ENCODE peak calls at places on chromosomes 5 and 9, in six cellular contexts. U, W, R, N, S and Z are unnamed samples.

GRCh38 chr9:88092699-88093359 is 45.4 kb downstream of the SPATA31C2 start:
- DNase-seq in U (peak; percentile 72), W (no peak), R (no peak), N (no peak), S (peak; percentile 87), Z (no peak)

GRCh38 chr5:149851211-149851610 is 93.4 kb downstream of the PDE6A start:
- DNase-seq in U (no peak), W (no peak), R (no peak), N (no peak), S (no peak), Z (no peak)

GRCh38 chr5:39079147-39079546 is 4.9 kb upstream of the RICTOR start:
- DNase-seq in U (no peak), W (no peak), R (no peak), N (no peak), S (no peak), Z (no peak)

GRCh38 chr9:129834489-129835127 is 467 bp downstream of the C9orf78 start:
- DNase-seq in U (no peak), W (no peak), R (no peak), N (no peak), S (no peak), Z (no peak)

GRCh38 chr5:92559743-92560142 is 1021.3 kb downstream of the NR2F1-AS1 start:
- DNase-seq in U (no peak), W (no peak), R (no peak), N (no peak), S (no peak), Z (no peak)

GRCh38 chr9:87640385-87640795 is 85.5 kb upstream of the CTSL start:
- DNase-seq in U (no peak), W (peak; percentile 47), R (no peak), N (peak; percentile 75), S (peak; percentile 86), Z (no peak)

GRCh38 chr9:33498387-33498786 is 24.7 kb upstream of the NOL6 start:
- DNase-seq in U (no peak), W (peak; percentile 31), R (no peak), N (no peak), S (no peak), Z (no peak)

GRCh38 chr5:179348011-179348530 is 2.8 kb upstream of the ADAMTS2 start:
- DNase-seq in U (no peak), W (no peak), R (no peak), N (no peak), S (no peak), Z (no peak)

GRCh38 chr5:79111960-79112702 is 522 bp downstream of the BHMT start:
- DNase-seq in U (no peak), W (no peak), R (no peak), N (no peak), S (no peak), Z (no peak)

GRCh38 chr9:135925496-135926133 is 18.3 kb upstream of the CAMSAP1 start:
- DNase-seq in U (no peak), W (no peak), R (peak; percentile 80), N (no peak), S (no peak), Z (no peak)

GRCh38 chr5:33690736-33691135 is 201.1 kb downstream of the ADAMTS12 start:
- DNase-seq in U (no peak), W (no peak), R (no peak), N (no peak), S (no peak), Z (peak; percentile 13)

GRCh38 chr9:128190516-128191405 is 611 bp downstream of the CIZ1 start:
- DNase-seq in U (no peak), W (no peak), R (no peak), N (no peak), S (peak; percentile 39), Z (no peak)

DNA sequence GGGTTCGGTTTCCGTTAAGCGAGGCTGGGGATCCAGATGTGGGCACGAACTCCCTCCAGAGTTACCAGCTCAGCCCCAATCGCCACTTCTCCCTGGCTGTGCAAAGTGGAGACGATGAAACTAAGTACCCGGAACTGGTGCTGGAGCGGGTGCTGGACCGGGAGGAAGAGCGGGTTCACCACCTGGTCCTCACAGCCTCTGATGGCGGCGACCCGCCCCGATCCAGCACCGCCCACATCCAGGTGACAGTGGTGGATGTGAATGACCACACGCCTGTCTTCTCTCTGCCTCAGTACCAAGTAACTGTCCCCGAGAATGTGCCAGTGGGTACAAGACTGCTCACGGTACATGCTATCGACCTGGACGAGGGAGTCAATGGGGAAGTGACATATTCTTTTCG is 803 bp downstream of the PCDHGA7 start:
- DNase-seq in U (no peak), W (no peak), R (no peak), N (no peak), S (no peak), Z (no peak)
- H3K9me3 ChIP-seq in U (peaks cover 24% of the 10 kb centered on the region), W (peaks cover 48% of the 10 kb centered on the region), R (no peaks in the 10 kb centered on the region), N (no peaks in the 10 kb centered on the region), S (peaks cover 7% of the 10 kb centered on the region), Z (no peaks in the 10 kb centered on the region)

DNA sequence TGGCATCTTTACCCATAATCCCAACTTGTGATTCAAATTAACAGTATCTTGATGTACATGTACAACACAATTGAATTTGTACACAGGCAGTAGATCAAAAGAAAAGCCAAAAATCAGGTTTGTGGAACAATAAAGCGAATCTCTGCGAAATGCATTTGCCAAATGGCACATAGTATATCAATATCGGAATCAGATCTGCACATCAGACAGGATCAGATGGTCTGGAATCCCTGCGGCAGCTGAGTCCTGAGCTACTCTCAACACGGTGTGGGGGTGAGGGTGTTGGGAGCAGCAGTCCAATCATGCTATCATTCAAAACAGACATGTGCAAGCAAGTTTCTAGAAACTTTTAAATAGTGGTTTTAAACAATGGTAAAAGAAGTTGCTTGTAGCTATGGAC is 358.3 kb downstream of the SEMA5A start:
- DNase-seq in U (no peak), W (no peak), R (no peak), N (no peak), S (peak; percentile 23), Z (no peak)
- H3K4me3 ChIP-seq in U (no peak overlapping the region), W (no peak overlapping the region), R (no peak overlapping the region), N (no peak overlapping the region), S (no peak overlapping the region), Z (no peak overlapping the region)

GRCh38 chr5:72388652-72389051 is 68.5 kb downstream of the PTCD2 start:
- DNase-seq in U (no peak), W (no peak), R (no peak), N (no peak), S (no peak), Z (peak; percentile 39)
- H3K27ac ChIP-seq in U (peak overlapping the region; percentile 56), W (no peak overlapping the region), R (no peak overlapping the region), N (no peak overlapping the region), S (peak overlapping the region; percentile 58), Z (peak overlapping the region; percentile 40)

DNA sequence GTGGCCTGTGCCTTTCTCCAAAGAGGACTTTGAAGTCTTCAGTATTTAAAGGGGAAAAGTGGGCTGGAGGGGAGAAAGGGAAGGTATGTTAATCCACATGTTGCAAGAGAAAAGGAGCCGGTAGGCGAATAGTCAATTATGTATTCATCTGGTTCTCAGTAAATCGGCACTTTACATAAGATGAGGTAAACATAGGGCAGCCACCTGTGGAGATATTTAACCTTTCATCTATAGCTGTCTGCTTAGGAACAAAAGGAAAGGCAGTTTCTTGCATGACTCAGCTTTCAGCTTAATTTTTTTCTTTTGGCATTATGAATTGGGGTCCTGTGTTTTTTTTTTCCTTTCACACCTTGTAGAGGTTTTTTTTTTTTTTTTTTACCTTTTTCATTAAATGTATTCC is 42.2 kb downstream of the FGD3 start:
- DNase-seq in U (no peak), W (no peak), R (no peak), N (no peak), S (no peak), Z (no peak)
- H3K9me3 ChIP-seq in U (no peaks in the 10 kb centered on the region), W (peaks cover 7% of the 10 kb centered on the region), R (no peaks in the 10 kb centered on the region), N (no peaks in the 10 kb centered on the region), S (peaks cover 5% of the 10 kb centered on the region), Z (no peaks in the 10 kb centered on the region)

GRCh38 chr9:107636596-107637405 is 147.2 kb upstream of the KLF4 start:
- DNase-seq in U (no peak), W (no peak), R (no peak), N (no peak), S (no peak), Z (no peak)
- H3K4me3 ChIP-seq in U (peak overlapping the region; percentile 50), W (no peak overlapping the region), R (no peak overlapping the region), N (no peak overlapping the region), S (peak overlapping the region; percentile 64), Z (peak overlapping the region; percentile 65)

DNA sequence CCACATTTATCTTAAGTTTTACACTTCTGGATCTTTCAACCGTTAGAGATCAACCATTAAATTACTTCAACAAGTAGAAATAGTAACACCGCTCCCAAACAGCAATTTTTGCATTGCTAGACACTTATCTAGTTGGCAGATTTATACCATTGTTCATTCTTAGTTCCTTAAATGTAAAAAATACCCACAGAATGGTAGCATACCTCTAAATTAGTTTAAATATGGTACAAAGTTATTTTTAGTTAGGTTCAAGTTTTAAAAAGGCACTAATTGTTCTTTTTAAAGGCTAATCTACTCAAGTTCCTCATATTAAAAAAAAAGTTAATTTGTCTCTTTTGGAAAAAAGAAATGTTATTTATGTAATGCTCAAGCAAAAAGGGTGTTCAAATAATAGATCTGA is 8.1 kb downstream of the PFDN1 start:
- DNase-seq in U (no peak), W (no peak), R (no peak), N (no peak), S (no peak), Z (no peak)
- H3K27ac ChIP-seq in U (peak overlapping the region; percentile 79), W (no peak overlapping the region), R (no peak overlapping the region), N (no peak overlapping the region), S (no peak overlapping the region), Z (peak overlapping the region; percentile 88)

GRCh38 chr5:28014779-28015178 is 976.4 kb upstream of the CDH9 start:
- DNase-seq in U (no peak), W (peak; percentile 3), R (no peak), N (no peak), S (peak; percentile 42), Z (no peak)
- H3K9me3 ChIP-seq in U (peaks cover 32% of the 10 kb centered on the region), W (peaks cover 55% of the 10 kb centered on the region), R (no peaks in the 10 kb centered on the region), N (no peaks in the 10 kb centered on the region), S (no peaks in the 10 kb centered on the region), Z (no peaks in the 10 kb centered on the region)